ENCODE peak calls at places on chromosomes 2 and 18, in eight cellular contexts. P, Z, N, H, W, X, B and D are unnamed samples.
A peak's percentile ranks its signal among the peaks of the same experiment; 100 is the strongest.

GRCh38 chr2:157331696-157332095 is 6.1 kb upstream of the ERMN start:
- DNase-seq in P (no peak), Z (no peak), N (no peak), H (no peak), W (no peak), X (no peak), B (no peak), D (no peak)

GRCh38 chr2:135203944-135204343 is 151.9 kb downstream of the RAB3GAP1 start:
- DNase-seq in P (no peak), Z (no peak), N (no peak), H (no peak), W (no peak), X (no peak), B (no peak), D (no peak)

GRCh38 chr2:66888791-66889631 is 454.1 kb downstream of the MEIS1 start:
- DNase-seq in P (peak; percentile 93), Z (no peak), N (no peak), H (peak; percentile 100), W (peak; percentile 100), X (peak; percentile 18), B (no peak), D (peak; percentile 19)

GRCh38 chr2:170221317-170222288 is 43.7 kb downstream of the MYO3B start:
- DNase-seq in P (peak; percentile 23), Z (no peak), N (no peak), H (peak; percentile 76), W (peak; percentile 31), X (no peak), B (no peak), D (peak; percentile 82)

GRCh38 chr18:68721681-68722583 is 7.0 kb upstream of the TMX3 start:
- DNase-seq in P (no peak), Z (no peak), N (no peak), H (no peak), W (no peak), X (no peak), B (no peak), D (no peak)

GRCh38 chr2:171008550-171009205 is 79.6 kb downstream of the GORASP2 start:
- DNase-seq in P (no peak), Z (no peak), N (no peak), H (no peak), W (no peak), X (no peak), B (no peak), D (no peak)

GRCh38 chr2:52369176-52369575 is 1337.2 kb upstream of the NRXN1 start:
- DNase-seq in P (peak; percentile 44), Z (no peak), N (no peak), H (no peak), W (no peak), X (no peak), B (no peak), D (peak; percentile 59)

GRCh38 chr2:105777071-105777482 is 32.4 kb downstream of the NCK2 start:
- DNase-seq in P (no peak), Z (peak; percentile 59), N (no peak), H (no peak), W (no peak), X (no peak), B (no peak), D (no peak)

GRCh38 chr2:204664708-204665121 is 119.4 kb downstream of the PARD3B start:
- DNase-seq in P (peak; percentile 67), Z (no peak), N (no peak), H (peak; percentile 55), W (peak; percentile 75), X (no peak), B (no peak), D (peak; percentile 63)

GRCh38 chr18:62717059-62717849 is 1.9 kb downstream of the PHLPP1 start:
- DNase-seq in P (peak; percentile 85), Z (no peak), N (no peak), H (peak; percentile 71), W (peak; percentile 70), X (peak; percentile 45), B (no peak), D (peak; percentile 95)

GRCh38 chr2:109402980-109403840 is 210.6 kb downstream of the SEPTIN10 start:
- DNase-seq in P (no peak), Z (no peak), N (no peak), H (no peak), W (no peak), X (no peak), B (no peak), D (no peak)

GRCh38 chr2:121136323-121136722 is 148.7 kb downstream of the TFCP2L1 start:
- DNase-seq in P (no peak), Z (no peak), N (no peak), H (no peak), W (no peak), X (no peak), B (no peak), D (no peak)
- TF ChIP-seq CTCF in P (no peak), Z (no peak), N (no peak), H (no peak), W (no peak), X (no peak), B (no peak), D (no peak)

GRCh38 chr18:57768557-57769326 is 34.4 kb downstream of the ATP8B1 start:
- DNase-seq in P (peak; percentile 59), Z (peak; percentile 53), N (no peak), H (peak; percentile 61), W (peak; percentile 55), X (no peak), B (no peak), D (no peak)
- H3K4me3 ChIP-seq in P (no peak overlapping the region), Z (peak overlapping the region; percentile 35), N (no peak overlapping the region), H (no peak overlapping the region), W (no peak overlapping the region), X (no peak overlapping the region), B (no peak overlapping the region), D (no peak overlapping the region)

GRCh38 chr2:239112127-239112774 is 264.4 kb downstream of the TWIST2 start:
- DNase-seq in P (no peak), Z (no peak), N (no peak), H (no peak), W (no peak), X (no peak), B (no peak), D (no peak)

GRCh38 chr2:239110595-239111048 is 262.7 kb downstream of the TWIST2 start:
- DNase-seq in P (no peak), Z (no peak), N (no peak), H (peak; percentile 45), W (no peak), X (no peak), B (no peak), D (no peak)

GRCh38 chr2:239113164-239113563 is 265.3 kb downstream of the TWIST2 start:
- DNase-seq in P (no peak), Z (no peak), N (no peak), H (peak; percentile 31), W (peak; percentile 33), X (no peak), B (no peak), D (no peak)

GRCh38 chr2:239109916-239110545 is 262.1 kb downstream of the TWIST2 start:
- DNase-seq in P (no peak), Z (no peak), N (no peak), H (no peak), W (no peak), X (no peak), B (no peak), D (no peak)

DNA sequence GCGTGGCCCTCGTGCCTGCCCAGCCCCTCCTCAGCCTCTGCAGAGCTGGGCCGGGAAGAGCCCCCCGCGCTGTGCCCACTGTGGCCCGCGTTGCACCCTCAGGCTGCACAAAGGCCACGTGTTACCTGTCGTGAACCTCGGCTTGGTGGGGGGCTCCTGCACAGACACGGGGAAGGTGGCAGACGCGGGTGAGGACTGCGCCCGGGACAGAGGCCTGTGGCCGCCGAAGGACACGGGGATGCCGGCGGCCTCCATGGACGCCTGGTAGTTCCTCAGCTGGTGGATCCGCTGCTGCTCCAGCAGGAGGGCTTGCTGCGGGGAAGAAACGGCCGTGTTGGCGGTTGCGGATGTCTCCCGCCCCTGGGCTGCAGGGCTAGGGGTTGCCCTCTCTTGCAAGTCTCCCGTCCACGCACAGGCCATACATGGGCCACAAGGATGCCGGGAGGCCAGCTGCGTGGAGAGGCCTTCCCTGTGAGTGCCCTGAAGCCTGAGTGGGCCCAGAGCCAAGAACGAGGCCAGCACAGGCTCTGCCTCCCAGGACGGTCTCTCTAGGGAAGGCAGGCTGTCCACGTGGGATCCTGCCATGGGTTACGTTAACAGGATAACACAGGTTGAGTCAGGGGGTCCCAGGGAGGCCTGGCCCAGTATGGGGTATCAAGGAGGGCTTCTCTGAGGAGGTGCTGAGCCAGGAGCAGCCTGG is 263.7 kb downstream of the TWIST2 start:
- DNase-seq in P (no peak), Z (no peak), N (no peak), H (no peak), W (no peak), X (no peak), B (no peak), D (no peak)
- H3K36me3 ChIP-seq in P (no peaks in the 10 kb centered on the region), Z (peaks cover 96% of the 10 kb centered on the region), N (no peaks in the 10 kb centered on the region), H (peaks cover 58% of the 10 kb centered on the region), W (no peaks in the 10 kb centered on the region), X (no peaks in the 10 kb centered on the region), B (no peaks in the 10 kb centered on the region), D (no peaks in the 10 kb centered on the region)

DNA sequence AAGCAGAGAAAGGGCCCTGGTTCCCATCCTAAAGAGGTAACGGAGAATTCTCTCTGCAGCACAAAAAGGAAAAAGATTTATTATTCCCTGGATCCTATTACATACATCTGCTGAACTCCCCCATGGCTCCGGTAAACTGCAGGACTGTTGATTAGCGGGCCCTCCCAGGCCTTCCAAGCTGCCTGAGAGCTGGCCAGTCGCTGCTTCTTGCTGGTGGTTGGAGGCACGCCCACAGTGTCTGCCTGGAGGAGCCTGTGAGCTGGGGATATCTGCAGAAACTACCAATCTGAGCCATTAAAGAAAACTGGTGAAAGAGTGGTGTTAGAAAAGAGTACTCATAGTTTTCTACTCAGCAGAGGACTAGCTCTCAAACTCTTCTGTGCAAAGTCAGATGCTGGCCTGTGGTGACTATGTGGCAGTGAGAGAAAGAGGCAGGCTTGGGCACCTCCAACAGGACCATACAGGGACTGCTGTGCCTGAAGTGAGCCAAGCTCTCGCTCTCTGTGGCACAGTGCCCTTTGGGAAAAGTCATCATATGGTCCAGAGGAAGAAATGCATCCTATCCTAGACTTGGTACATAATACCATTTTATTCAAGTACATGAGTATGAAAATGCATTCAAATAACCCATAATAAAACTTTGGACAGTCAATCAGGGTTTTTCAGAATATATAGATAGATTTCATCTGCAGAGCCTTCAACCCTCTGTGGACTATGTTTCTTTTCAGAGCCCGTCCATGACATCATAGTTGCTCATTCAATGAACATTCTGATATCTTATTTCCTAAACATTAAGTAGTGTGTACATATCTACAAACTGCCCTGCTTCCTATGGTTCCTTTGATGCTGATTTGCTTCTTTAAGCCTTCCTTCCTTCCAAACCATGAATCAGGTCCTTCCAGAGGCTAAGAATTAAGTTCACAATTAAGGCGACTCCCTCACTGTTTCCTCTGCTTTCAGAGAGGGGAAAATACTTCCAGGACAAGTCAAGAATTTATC is 242.0 kb upstream of the LYPD1 start:
- DNase-seq in P (no peak), Z (no peak), N (peak; percentile 47), H (peak; percentile 61), W (peak; percentile 46), X (no peak), B (no peak), D (no peak)
- TF ChIP-seq CTCF in P (no peak), Z (no peak), N (peak; percentile 47), H (peak; percentile 24), W (no peak), X (no peak), B (no peak), D (no peak)

GRCh38 chr18:2901405-2901989 is 54.7 kb downstream of the EMILIN2 start:
- DNase-seq in P (no peak), Z (no peak), N (no peak), H (peak; percentile 22), W (no peak), X (no peak), B (no peak), D (no peak)
- H3K4me3 ChIP-seq in P (no peak overlapping the region), Z (no peak overlapping the region), N (no peak overlapping the region), H (no peak overlapping the region), W (no peak overlapping the region), X (no peak overlapping the region), B (no peak overlapping the region), D (no peak overlapping the region)